ENCODE peak calls at places on chromosome 21, in five cellular contexts. H is heart left ventricle; Y is CD4-positive, alpha-beta T cell; D is MM.1S; X is HL-60. A is an unnamed sample.

GRCh38 chr21:16279658-16280581 is 550.1 kb downstream of the USP25 start:
- DNase-seq in H (peak), Y (no peak), D (no peak), X (no peak), A (peak)

GRCh38 chr21:15289896-15290841 is 225.4 kb upstream of the NRIP1 start:
- DNase-seq in H (peak), Y (no peak), D (peak), X (no peak), A (no peak)

GRCh38 chr21:40830836-40831235 is 16.1 kb downstream of the DSCAM start:
- DNase-seq in H (no peak), Y (no peak), D (no peak), X (no peak), A (no peak)

GRCh38 chr21:37281993-37282392 is 14.9 kb upstream of the VPS26C start:
- DNase-seq in H (no peak), Y (no peak), D (no peak), X (no peak), A (no peak)

GRCh38 chr21:14591277-14591876 is 45.3 kb upstream of the SAMSN1 start:
- DNase-seq in H (no peak), Y (no peak), D (no peak), X (no peak), A (no peak)

GRCh38 chr21:26801524-26801923 is 43.7 kb downstream of the ADAMTS1 start:
- DNase-seq in H (no peak), Y (no peak), D (no peak), X (no peak), A (no peak)

GRCh38 chr21:23951251-23951650 is 1656.0 kb downstream of the MRPL39 start:
- DNase-seq in H (no peak), Y (no peak), D (no peak), X (no peak), A (no peak)

GRCh38 chr21:37509802-37510393 is 143.3 kb downstream of the DYRK1A start:
- DNase-seq in H (no peak), Y (no peak), D (no peak), X (no peak), A (no peak)

GRCh38 chr21:39127506-39127905 is 55.7 kb downstream of the PSMG1 start:
- DNase-seq in H (no peak), Y (no peak), D (no peak), X (no peak), A (no peak)

GRCh38 chr21:28447453-28447852 is 545.2 kb downstream of the LTN1 start:
- DNase-seq in H (no peak), Y (no peak), D (no peak), X (no peak), A (no peak)

GRCh38 chr21:26351661-26352060 is 181.1 kb upstream of the APP start:
- DNase-seq in H (no peak), Y (no peak), D (no peak), X (no peak), A (no peak)

GRCh38 chr21:17921579-17922530 is 102.7 kb upstream of the C21orf91 start:
- DNase-seq in H (no peak), Y (no peak), D (no peak), X (no peak), A (no peak)

GRCh38 chr21:21845901-21846396 is 847.7 kb downstream of the NCAM2 start:
- DNase-seq in H (no peak), Y (no peak), D (no peak), X (no peak), A (no peak)

GRCh38 chr21:33449650-33450049 is 30.1 kb downstream of the TMEM50B start:
- DNase-seq in H (no peak), Y (no peak), D (no peak), X (no peak), A (no peak)

GRCh38 chr21:27536319-27536718 is 569.4 kb upstream of the ADAMTS5 start:
- DNase-seq in H (no peak), Y (no peak), D (no peak), X (no peak), A (no peak)

GRCh38 chr21:14889080-14889805 is 175.6 kb downstream of the NRIP1 start:
- DNase-seq in H (no peak), Y (no peak), D (no peak), X (no peak), A (no peak)

GRCh38 chr21:32403201-32403701 is 9.3 kb upstream of the EVA1C start:
- DNase-seq in H (peak), Y (peak), D (peak), X (peak), A (no peak)

GRCh38 chr21:29441651-29442050 is 142.9 kb downstream of the BACH1 start:
- DNase-seq in H (no peak), Y (no peak), D (no peak), X (no peak), A (no peak)

GRCh38 chr21:23131177-23131576 is 2133.0 kb downstream of the NCAM2 start:
- DNase-seq in H (no peak), Y (no peak), D (no peak), X (no peak), A (no peak)

GRCh38 chr21:31731802-31732537 is at the start of gene SCAF4:
- DNase-seq in H (peak), Y (peak), D (peak), X (peak), A (peak)

GRCh38 chr21:38244407-38244787 is 12.4 kb upstream of the KCNJ15 start:
- DNase-seq in H (no peak), Y (peak), D (peak), X (no peak), A (no peak)

GRCh38 chr21:32819702-32820101 is 48.1 kb upstream of the PAXBP1 start:
- DNase-seq in H (peak), Y (no peak), D (no peak), X (no peak), A (no peak)

GRCh38 chr21:33028759-33029511 is 3.2 kb downstream of the OLIG2 start:
- DNase-seq in H (no peak), Y (no peak), D (peak), X (no peak), A (no peak)

GRCh38 chr21:14551741-14552140 is 5.6 kb upstream of the SAMSN1 start:
- DNase-seq in H (no peak), Y (no peak), D (no peak), X (no peak), A (no peak)

GRCh38 chr21:33075128-33075527 is 5.2 kb downstream of the OLIG1 start:
- DNase-seq in H (no peak), Y (no peak), D (no peak), X (no peak), A (no peak)

GRCh38 chr21:39633043-39633442 is 20.3 kb downstream of the B3GALT5 start:
- DNase-seq in H (no peak), Y (no peak), D (no peak), X (no peak), A (peak)

GRCh38 chr21:27787046-27787445 is 820.2 kb upstream of the ADAMTS5 start:
- DNase-seq in H (no peak), Y (no peak), D (no peak), X (no peak), A (no peak)

GRCh38 chr21:38938343-38938742 is 132.6 kb downstream of the ETS2 start:
- DNase-seq in H (no peak), Y (no peak), D (peak), X (no peak), A (no peak)

GRCh38 chr21:16563111-16563510 is 833.3 kb downstream of the USP25 start:
- DNase-seq in H (no peak), Y (no peak), D (no peak), X (no peak), A (no peak)

GRCh38 chr21:39452207-39452964 is 616 bp downstream of the SH3BGR start:
- DNase-seq in H (no peak), Y (no peak), D (no peak), X (no peak), A (no peak)

GRCh38 chr21:38944903-38945302 is 139.2 kb downstream of the ETS2 start:
- DNase-seq in H (no peak), Y (no peak), D (no peak), X (no peak), A (no peak)

GRCh38 chr21:38668501-38668900 is 137.2 kb upstream of the ETS2 start:
- DNase-seq in H (no peak), Y (no peak), D (no peak), X (no peak), A (no peak)

GRCh38 chr21:33099131-33099530 is 29.2 kb downstream of the OLIG1 start:
- DNase-seq in H (no peak), Y (no peak), D (no peak), X (no peak), A (peak)

GRCh38 chr21:28393279-28393678 is 599.4 kb downstream of the LTN1 start:
- DNase-seq in H (no peak), Y (no peak), D (no peak), X (no peak), A (no peak)

GRCh38 chr21:21397464-21397863 is 399.3 kb downstream of the NCAM2 start:
- DNase-seq in H (no peak), Y (no peak), D (no peak), X (no peak), A (no peak)

GRCh38 chr21:25461730-25462129 is 145.6 kb downstream of the MRPL39 start:
- DNase-seq in H (no peak), Y (no peak), D (no peak), X (no peak), A (no peak)

GRCh38 chr21:16323586-16323985 is 593.8 kb downstream of the USP25 start:
- DNase-seq in H (no peak), Y (no peak), D (no peak), X (no peak), A (no peak)

GRCh38 chr21:25887166-25887565 is 152.4 kb downstream of the GABPA start:
- DNase-seq in H (no peak), Y (no peak), D (no peak), X (no peak), A (no peak)

GRCh38 chr21:34524671-34525601 is 12.9 kb upstream of the KCNE1 start:
- DNase-seq in H (no peak), Y (no peak), D (no peak), X (no peak), A (no peak)
- H3K27ac ChIP-seq in H (peak), Y (no peak), D (no peak), X (no peak), A (peak)

DNA sequence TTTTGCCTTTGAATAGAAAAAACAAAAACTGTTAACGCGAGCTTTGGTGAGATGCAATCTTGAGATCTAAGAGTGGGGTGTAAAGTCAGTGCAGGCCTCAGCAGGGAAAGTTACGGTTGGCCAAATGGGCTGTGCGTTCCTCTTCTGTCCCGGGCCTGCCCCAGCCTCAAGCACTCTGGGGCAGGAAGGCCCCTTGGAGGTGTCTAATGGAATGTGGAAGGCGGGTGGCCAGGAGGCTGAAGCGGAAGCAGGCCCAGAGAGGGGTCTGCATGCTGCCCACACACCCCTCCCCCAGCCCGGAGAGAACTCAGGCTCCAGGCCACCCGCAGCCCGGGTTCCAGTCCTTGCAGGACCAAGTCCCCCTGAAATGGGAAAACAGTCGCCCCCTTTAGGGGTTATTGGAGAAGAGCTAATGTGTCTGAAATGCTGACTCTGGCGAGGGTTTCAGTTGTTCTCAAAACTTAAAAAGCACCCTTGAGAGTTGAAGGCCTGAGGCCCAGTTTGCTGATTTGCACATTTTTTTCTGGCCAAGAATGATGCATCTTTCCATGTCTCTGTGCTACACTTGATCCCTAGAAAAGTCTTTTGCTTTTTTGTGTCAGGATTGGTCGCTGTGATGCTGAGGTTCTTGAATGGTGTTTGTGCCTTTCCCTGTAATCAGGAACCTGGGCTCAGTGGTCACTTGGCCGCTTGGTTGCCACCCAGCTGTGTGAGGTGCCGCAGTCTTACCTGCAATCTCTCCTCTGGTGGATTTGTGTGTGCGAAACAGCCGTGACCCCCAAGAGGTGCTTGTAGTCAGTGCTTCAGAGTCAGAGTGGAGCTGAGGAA is 2.0 kb downstream of the COL18A1 start:
- DNase-seq in H (peak), Y (no peak), D (no peak), X (no peak), A (no peak)
- H3K27ac ChIP-seq in H (peak), Y (no peak), D (no peak), X (no peak), A (peak)

GRCh38 chr21:44450402-44450801 is 4.9 kb upstream of the LRRC3 start:
- DNase-seq in H (no peak), Y (no peak), D (no peak), X (no peak), A (no peak)
- H3K27ac ChIP-seq in H (no peak), Y (no peak), D (no peak), X (no peak), A (no peak)

GRCh38 chr21:35032474-35033263 is 16.4 kb downstream of the RUNX1 start:
- DNase-seq in H (no peak), Y (no peak), D (no peak), X (no peak), A (no peak)
- H3K27ac ChIP-seq in H (no peak), Y (no peak), D (no peak), X (no peak), A (no peak)

DNA sequence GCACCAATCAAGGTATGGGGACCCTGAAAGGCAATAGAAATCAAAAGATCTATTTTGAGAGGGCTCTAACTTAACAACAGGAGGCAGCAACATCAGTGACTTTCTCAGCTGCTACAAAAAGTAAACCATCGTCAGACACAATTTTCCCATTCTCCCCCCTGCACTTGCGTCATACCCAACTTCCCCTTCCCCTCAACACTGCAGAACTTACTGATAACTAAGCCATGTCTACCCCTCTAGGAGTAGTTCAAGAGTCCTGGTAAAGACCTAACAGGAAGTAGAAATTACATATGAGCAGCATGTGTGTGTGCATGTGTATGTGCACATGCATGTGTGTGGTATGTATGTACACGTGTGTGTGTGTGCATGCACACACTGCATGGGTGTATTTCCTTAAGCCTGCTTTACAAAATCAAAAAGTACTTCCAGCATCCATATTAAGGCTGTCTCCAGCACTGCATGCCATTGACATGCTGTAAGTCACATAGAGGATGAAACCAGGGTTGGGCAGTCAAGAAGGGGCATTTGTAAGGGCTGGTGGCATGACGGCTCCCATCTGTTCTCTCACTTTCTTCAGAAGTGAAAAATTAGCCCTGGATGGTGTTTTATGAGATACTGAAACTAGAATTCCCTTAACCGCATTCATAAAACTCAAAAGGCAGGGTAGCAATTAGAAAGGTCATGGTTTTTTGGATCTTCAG is 460.1 kb upstream of the RUNX1 start:
- DNase-seq in H (peak), Y (no peak), D (no peak), X (peak), A (no peak)
- H3K27ac ChIP-seq in H (no peak), Y (no peak), D (no peak), X (peak), A (peak)

GRCh38 chr21:41876928-41877652 is 2.1 kb downstream of the PRDM15 start:
- DNase-seq in H (no peak), Y (no peak), D (no peak), X (no peak), A (no peak)

GRCh38 chr21:41878831-41879189 is 334 bp downstream of the PRDM15 start:
- DNase-seq in H (peak), Y (peak), D (peak), X (peak), A (no peak)

GRCh38 chr21:41876396-41876795 is 2.7 kb downstream of the PRDM15 start:
- DNase-seq in H (no peak), Y (no peak), D (no peak), X (no peak), A (no peak)

GRCh38 chr21:41879190-41879998 is at the start of gene PRDM15:
- DNase-seq in H (peak), Y (peak), D (peak), X (peak), A (peak)

DNA sequence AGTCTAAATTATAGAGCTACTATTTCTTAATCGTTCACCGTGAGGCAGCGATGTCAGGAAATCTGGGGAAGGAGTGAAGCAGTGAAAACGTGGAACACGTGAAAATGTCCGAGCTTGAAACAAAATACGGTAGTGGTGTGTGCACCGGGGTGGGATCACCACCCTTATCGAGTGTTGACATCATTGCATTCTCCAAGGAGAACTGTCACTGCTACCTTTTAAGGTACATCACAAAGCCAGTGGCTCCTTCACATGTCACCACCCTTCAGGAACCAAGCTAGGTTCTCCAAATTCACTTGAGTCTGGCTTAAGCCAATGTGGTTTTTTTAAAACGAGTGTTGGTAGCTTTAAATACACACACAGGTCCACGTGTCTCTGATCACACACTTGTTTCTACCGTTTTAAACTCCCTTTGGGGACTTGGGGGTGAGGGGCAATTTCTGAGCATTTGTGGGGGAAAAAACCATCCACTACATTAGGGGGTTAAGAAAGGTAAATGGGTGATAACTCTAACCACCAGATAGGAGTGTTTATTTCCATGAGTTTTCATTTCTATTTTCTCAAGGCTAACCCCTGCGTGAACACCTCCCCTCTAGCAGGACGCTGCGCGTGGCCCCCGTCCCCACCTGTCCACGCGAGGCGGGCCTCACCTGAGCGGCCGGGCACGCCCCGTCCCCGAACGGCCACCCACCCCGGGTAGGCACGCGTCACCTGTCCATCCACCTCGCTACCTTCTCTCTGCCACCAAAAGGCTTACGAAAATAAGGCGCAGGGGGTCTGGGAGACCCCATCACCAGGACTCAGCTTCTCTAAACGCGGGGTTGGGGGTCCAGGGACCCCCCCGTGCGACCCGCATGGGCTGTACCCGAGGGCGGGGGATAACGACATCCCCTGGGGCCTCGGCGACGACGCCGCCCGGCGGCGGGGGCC is 978 bp downstream of the PRDM15 start:
- DNase-seq in H (no peak), Y (peak), D (peak), X (peak), A (no peak)
- H3K27ac ChIP-seq in H (peak), Y (peak), D (peak), X (peak), A (peak)

GRCh38 chr21:36229181-36229580 is 72.6 kb downstream of the DOP1B start:
- DNase-seq in H (no peak), Y (no peak), D (no peak), X (no peak), A (no peak)
- H3K27ac ChIP-seq in H (no peak), Y (no peak), D (no peak), X (no peak), A (no peak)

A was measured in coronary artery.